ENCODE peak calls at places on chromosome 19, in eight cellular contexts. One of them, this sample, is unnamed.

GRCh38 chr19:10450853-10451609 is 30.7 kb downstream of the PDE4A start:
- DNase-seq in left ventricle myocardium inferior: no peak
- DNase-seq in AG09309: no peak
- DNase-seq in cardiac fibroblast: no peak
- DNase-seq in upper lobe of right lung: no peak
- DNase-seq in fibroblast of lung: no peak
- DNase-seq in astrocyte of the spinal cord: no peak
- DNase-seq in fibroblast of villous mesenchyme: no peak
- DNase-seq in this sample: no peak

GRCh38 chr19:29098863-29099481 is 114.0 kb downstream of the UQCRFS1 start:
- DNase-seq in upper lobe of right lung: peak; percentile 81
- DNase-seq in fibroblast of lung: peak; percentile 70
- DNase-seq in astrocyte of the spinal cord: no peak
- DNase-seq in cardiac fibroblast: peak; percentile 88
- DNase-seq in AG09309: peak; percentile 92
- DNase-seq in left ventricle myocardium inferior: peak; percentile 57
- DNase-seq in fibroblast of villous mesenchyme: peak; percentile 13
- DNase-seq in this sample: peak; percentile 68

GRCh38 chr19:11203194-11204075 is 6.1 kb upstream of the KANK2 start:
- DNase-seq in fibroblast of villous mesenchyme: peak; percentile 95
- DNase-seq in AG09309: peak; percentile 67
- DNase-seq in upper lobe of right lung: peak; percentile 82
- DNase-seq in fibroblast of lung: peak; percentile 97
- DNase-seq in cardiac fibroblast: peak; percentile 84
- DNase-seq in astrocyte of the spinal cord: peak; percentile 73
- DNase-seq in left ventricle myocardium inferior: peak; percentile 77
- DNase-seq in this sample: peak; percentile 51

GRCh38 chr19:1253514-1254080 is 5.2 kb downstream of the MIDN start:
- DNase-seq in cardiac fibroblast: no peak
- DNase-seq in AG09309: no peak
- DNase-seq in fibroblast of villous mesenchyme: no peak
- DNase-seq in fibroblast of lung: no peak
- DNase-seq in left ventricle myocardium inferior: no peak
- DNase-seq in upper lobe of right lung: peak; percentile 74
- DNase-seq in astrocyte of the spinal cord: no peak
- DNase-seq in this sample: no peak

GRCh38 chr19:19385900-19386339 is 19.6 kb upstream of the GATAD2A start:
- DNase-seq in fibroblast of villous mesenchyme: peak; percentile 58
- DNase-seq in upper lobe of right lung: no peak
- DNase-seq in AG09309: no peak
- DNase-seq in cardiac fibroblast: peak; percentile 42
- DNase-seq in fibroblast of lung: no peak
- DNase-seq in left ventricle myocardium inferior: no peak
- DNase-seq in astrocyte of the spinal cord: no peak
- DNase-seq in this sample: no peak

GRCh38 chr19:9857920-9858746 is 23.0 kb downstream of the PIN1 start:
- DNase-seq in fibroblast of lung: no peak
- DNase-seq in upper lobe of right lung: no peak
- DNase-seq in astrocyte of the spinal cord: no peak
- DNase-seq in AG09309: no peak
- DNase-seq in left ventricle myocardium inferior: no peak
- DNase-seq in fibroblast of villous mesenchyme: no peak
- DNase-seq in cardiac fibroblast: peak; percentile 7
- DNase-seq in this sample: no peak

GRCh38 chr19:10654610-10655456 is 687 bp downstream of the ILF3 start:
- DNase-seq in left ventricle myocardium inferior: peak; percentile 47
- DNase-seq in AG09309: no peak
- DNase-seq in astrocyte of the spinal cord: no peak
- DNase-seq in fibroblast of lung: no peak
- DNase-seq in cardiac fibroblast: peak; percentile 42
- DNase-seq in upper lobe of right lung: peak; percentile 80
- DNase-seq in fibroblast of villous mesenchyme: peak; percentile 32
- DNase-seq in this sample: no peak

GRCh38 chr19:49338023-49338677 is 2.9 kb downstream of the CD37 start:
- DNase-seq in upper lobe of right lung: peak; percentile 66
- DNase-seq in AG09309: no peak
- DNase-seq in fibroblast of lung: no peak
- DNase-seq in cardiac fibroblast: no peak
- DNase-seq in left ventricle myocardium inferior: no peak
- DNase-seq in fibroblast of villous mesenchyme: no peak
- DNase-seq in astrocyte of the spinal cord: no peak
- DNase-seq in this sample: no peak

GRCh38 chr19:58372311-58373133 is 8.3 kb downstream of the ZNF837 start:
- DNase-seq in cardiac fibroblast: no peak
- DNase-seq in fibroblast of lung: no peak
- DNase-seq in astrocyte of the spinal cord: no peak
- DNase-seq in AG09309: no peak
- DNase-seq in fibroblast of villous mesenchyme: no peak
- DNase-seq in upper lobe of right lung: no peak
- DNase-seq in left ventricle myocardium inferior: peak; percentile 44
- DNase-seq in this sample: no peak

GRCh38 chr19:1276620-1277007 is 1.3 kb downstream of the FAM174C start:
- DNase-seq in left ventricle myocardium inferior: no peak
- DNase-seq in upper lobe of right lung: no peak
- DNase-seq in astrocyte of the spinal cord: no peak
- DNase-seq in fibroblast of villous mesenchyme: no peak
- DNase-seq in cardiac fibroblast: no peak
- DNase-seq in fibroblast of lung: no peak
- DNase-seq in AG09309: no peak
- DNase-seq in this sample: no peak

GRCh38 chr19:15911599-15912237 is 13.8 kb upstream of the CYP4F2 start:
- DNase-seq in left ventricle myocardium inferior: no peak
- DNase-seq in fibroblast of lung: no peak
- DNase-seq in AG09309: no peak
- DNase-seq in upper lobe of right lung: no peak
- DNase-seq in astrocyte of the spinal cord: no peak
- DNase-seq in fibroblast of villous mesenchyme: no peak
- DNase-seq in cardiac fibroblast: no peak
- DNase-seq in this sample: no peak

GRCh38 chr19:52992109-52993004 is 21.4 kb upstream of the ERVV-1 start:
- DNase-seq in fibroblast of lung: no peak
- DNase-seq in AG09309: no peak
- DNase-seq in astrocyte of the spinal cord: peak; percentile 9
- DNase-seq in fibroblast of villous mesenchyme: peak; percentile 23
- DNase-seq in cardiac fibroblast: peak; percentile 7
- DNase-seq in upper lobe of right lung: peak; percentile 70
- DNase-seq in left ventricle myocardium inferior: peak; percentile 18
- DNase-seq in this sample: no peak

GRCh38 chr19:737591-738093 is 13.3 kb upstream of the MISP start:
- DNase-seq in upper lobe of right lung: no peak
- DNase-seq in AG09309: no peak
- DNase-seq in fibroblast of villous mesenchyme: no peak
- DNase-seq in cardiac fibroblast: peak; percentile 29
- DNase-seq in astrocyte of the spinal cord: no peak
- DNase-seq in left ventricle myocardium inferior: no peak
- DNase-seq in fibroblast of lung: peak; percentile 15
- DNase-seq in this sample: no peak

GRCh38 chr19:45630463-45630862 is 8.7 kb downstream of the EML2 start:
- DNase-seq in fibroblast of villous mesenchyme: peak; percentile 82
- DNase-seq in fibroblast of lung: peak; percentile 85
- DNase-seq in AG09309: peak; percentile 87
- DNase-seq in astrocyte of the spinal cord: peak; percentile 92
- DNase-seq in upper lobe of right lung: no peak
- DNase-seq in cardiac fibroblast: peak; percentile 97
- DNase-seq in left ventricle myocardium inferior: no peak
- DNase-seq in this sample: no peak

GRCh38 chr19:2858864-2859263 is 8.3 kb upstream of the ZNF556 start:
- DNase-seq in fibroblast of villous mesenchyme: no peak
- DNase-seq in left ventricle myocardium inferior: no peak
- DNase-seq in fibroblast of lung: no peak
- DNase-seq in upper lobe of right lung: no peak
- DNase-seq in cardiac fibroblast: no peak
- DNase-seq in AG09309: no peak
- DNase-seq in astrocyte of the spinal cord: no peak
- DNase-seq in this sample: no peak

GRCh38 chr19:49217382-49217781 is 59.8 kb downstream of the TRPM4 start:
- DNase-seq in AG09309: no peak
- DNase-seq in fibroblast of lung: peak; percentile 70
- DNase-seq in left ventricle myocardium inferior: peak; percentile 52
- DNase-seq in astrocyte of the spinal cord: no peak
- DNase-seq in upper lobe of right lung: no peak
- DNase-seq in fibroblast of villous mesenchyme: peak; percentile 54
- DNase-seq in cardiac fibroblast: peak; percentile 46
- DNase-seq in this sample: peak; percentile 53

GRCh38 chr19:43596842-43597461 is 557 bp downstream of the ZNF576 start:
- DNase-seq in left ventricle myocardium inferior: no peak
- DNase-seq in astrocyte of the spinal cord: no peak
- DNase-seq in upper lobe of right lung: no peak
- DNase-seq in fibroblast of villous mesenchyme: no peak
- DNase-seq in fibroblast of lung: no peak
- DNase-seq in AG09309: no peak
- DNase-seq in cardiac fibroblast: peak; percentile 5
- DNase-seq in this sample: no peak

GRCh38 chr19:35987571-35987896 is 7.5 kb upstream of the SDHAF1 start:
- DNase-seq in fibroblast of villous mesenchyme: no peak
- DNase-seq in cardiac fibroblast: no peak
- DNase-seq in left ventricle myocardium inferior: no peak
- DNase-seq in fibroblast of lung: no peak
- DNase-seq in astrocyte of the spinal cord: no peak
- DNase-seq in AG09309: no peak
- DNase-seq in upper lobe of right lung: no peak
- DNase-seq in this sample: no peak

GRCh38 chr19:45361608-45362007 is 8.8 kb downstream of the ERCC2 start:
- DNase-seq in left ventricle myocardium inferior: no peak
- DNase-seq in upper lobe of right lung: no peak
- DNase-seq in AG09309: no peak
- DNase-seq in fibroblast of lung: no peak
- DNase-seq in astrocyte of the spinal cord: no peak
- DNase-seq in cardiac fibroblast: no peak
- DNase-seq in fibroblast of villous mesenchyme: no peak
- DNase-seq in this sample: no peak

GRCh38 chr19:46533085-46534081 is 37.7 kb upstream of the PNMA8B start:
- DNase-seq in fibroblast of lung: no peak
- DNase-seq in astrocyte of the spinal cord: no peak
- DNase-seq in upper lobe of right lung: peak; percentile 53
- DNase-seq in left ventricle myocardium inferior: no peak
- DNase-seq in fibroblast of villous mesenchyme: no peak
- DNase-seq in cardiac fibroblast: no peak
- DNase-seq in AG09309: no peak
- DNase-seq in this sample: no peak

GRCh38 chr19:2053601-2054389 is 2.8 kb upstream of the MKNK2 start:
- DNase-seq in AG09309: no peak
- DNase-seq in upper lobe of right lung: peak; percentile 84
- DNase-seq in fibroblast of villous mesenchyme: peak; percentile 92
- DNase-seq in astrocyte of the spinal cord: no peak
- DNase-seq in fibroblast of lung: peak; percentile 96
- DNase-seq in left ventricle myocardium inferior: peak; percentile 86
- DNase-seq in cardiac fibroblast: peak; percentile 70
- DNase-seq in this sample: peak; percentile 53

GRCh38 chr19:872266-872951 is 12.9 kb downstream of the CFD start:
- DNase-seq in upper lobe of right lung: peak; percentile 87
- DNase-seq in cardiac fibroblast: peak; percentile 47
- DNase-seq in AG09309: no peak
- DNase-seq in fibroblast of villous mesenchyme: peak; percentile 93
- DNase-seq in fibroblast of lung: peak; percentile 75
- DNase-seq in astrocyte of the spinal cord: peak; percentile 34
- DNase-seq in left ventricle myocardium inferior: peak; percentile 75
- DNase-seq in this sample: no peak

GRCh38 chr19:13507053-13507611 is 853 bp upstream of the CACNA1A start:
- DNase-seq in upper lobe of right lung: no peak
- DNase-seq in left ventricle myocardium inferior: no peak
- DNase-seq in fibroblast of lung: no peak
- DNase-seq in astrocyte of the spinal cord: no peak
- DNase-seq in fibroblast of villous mesenchyme: no peak
- DNase-seq in cardiac fibroblast: peak; percentile 28
- DNase-seq in AG09309: no peak
- DNase-seq in this sample: no peak

GRCh38 chr19:33734913-33735312 is 61.8 kb upstream of the KCTD15 start:
- DNase-seq in AG09309: no peak
- DNase-seq in astrocyte of the spinal cord: no peak
- DNase-seq in left ventricle myocardium inferior: no peak
- DNase-seq in upper lobe of right lung: peak; percentile 39
- DNase-seq in fibroblast of villous mesenchyme: no peak
- DNase-seq in cardiac fibroblast: no peak
- DNase-seq in fibroblast of lung: no peak
- DNase-seq in this sample: no peak

GRCh38 chr19:27675771-27676170 is 1537.2 kb downstream of the UQCRFS1 start:
- DNase-seq in cardiac fibroblast: no peak
- DNase-seq in left ventricle myocardium inferior: no peak
- DNase-seq in AG09309: no peak
- DNase-seq in upper lobe of right lung: no peak
- DNase-seq in astrocyte of the spinal cord: no peak
- DNase-seq in fibroblast of villous mesenchyme: no peak
- DNase-seq in fibroblast of lung: no peak
- DNase-seq in this sample: no peak
- TF ChIP-seq CTCF in cardiac fibroblast: no peak
- TF ChIP-seq CTCF in left ventricle myocardium inferior: no peak
- TF ChIP-seq CTCF in AG09309: no peak
- TF ChIP-seq CTCF in upper lobe of right lung: no peak
- TF ChIP-seq CTCF in astrocyte of the spinal cord: no peak
- TF ChIP-seq CTCF in fibroblast of villous mesenchyme: no peak
- TF ChIP-seq CTCF in fibroblast of lung: no peak
- TF ChIP-seq CTCF in this sample: no peak

DNA sequence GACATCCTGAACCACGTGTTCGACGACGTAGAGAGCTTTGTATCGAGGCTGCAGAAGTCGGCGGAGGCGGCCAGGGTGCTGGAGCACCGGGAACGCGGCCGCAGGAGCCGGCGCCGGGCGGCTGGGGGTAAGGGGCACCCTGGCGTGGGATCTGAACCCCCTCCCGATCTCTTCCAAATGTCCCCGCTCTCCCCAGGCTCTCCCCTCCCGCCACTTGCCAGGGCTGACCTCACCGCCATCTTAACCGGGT is 6.0 kb downstream of the EPS8L1 start:
- DNase-seq in fibroblast of villous mesenchyme: no peak
- DNase-seq in AG09309: no peak
- DNase-seq in left ventricle myocardium inferior: no peak
- DNase-seq in upper lobe of right lung: no peak
- DNase-seq in astrocyte of the spinal cord: no peak
- DNase-seq in fibroblast of lung: no peak
- DNase-seq in cardiac fibroblast: no peak
- DNase-seq in this sample: no peak
- H3K4me3 ChIP-seq in fibroblast of villous mesenchyme: peak overlapping the region; percentile 68
- H3K4me3 ChIP-seq in AG09309: no peak overlapping the region
- H3K4me3 ChIP-seq in left ventricle myocardium inferior: peak overlapping the region; percentile 64
- H3K4me3 ChIP-seq in upper lobe of right lung: peak overlapping the region; percentile 61
- H3K4me3 ChIP-seq in astrocyte of the spinal cord: no peak overlapping the region
- H3K4me3 ChIP-seq in fibroblast of lung: no peak overlapping the region
- H3K4me3 ChIP-seq in cardiac fibroblast: no peak overlapping the region
- H3K4me3 ChIP-seq in this sample: peak overlapping the region; percentile 52

DNA sequence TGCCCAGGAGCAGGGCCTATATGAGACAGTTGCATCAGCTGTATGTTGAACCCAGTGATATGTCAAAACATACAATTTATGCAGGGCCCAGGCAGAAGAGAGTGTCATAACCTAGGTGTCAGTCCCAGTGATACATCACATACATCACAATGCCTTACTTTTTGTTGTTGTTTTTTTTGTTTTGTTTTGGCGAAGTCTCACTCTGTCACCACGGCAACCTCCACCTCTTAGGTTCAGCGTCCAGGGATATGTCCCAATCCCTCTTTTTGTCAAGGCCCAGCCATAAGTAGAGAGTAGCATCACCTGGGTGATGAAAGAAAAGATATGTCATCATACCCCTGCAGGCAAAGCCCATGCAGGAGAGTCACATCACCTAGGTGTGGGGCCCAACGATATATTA is 56.8 kb upstream of the ZNF730 start:
- DNase-seq in fibroblast of villous mesenchyme: no peak
- DNase-seq in fibroblast of lung: no peak
- DNase-seq in astrocyte of the spinal cord: no peak
- DNase-seq in upper lobe of right lung: no peak
- DNase-seq in AG09309: no peak
- DNase-seq in cardiac fibroblast: no peak
- DNase-seq in left ventricle myocardium inferior: no peak
- DNase-seq in this sample: no peak
- TF ChIP-seq CTCF in fibroblast of villous mesenchyme: no peak
- TF ChIP-seq CTCF in fibroblast of lung: no peak
- TF ChIP-seq CTCF in astrocyte of the spinal cord: no peak
- TF ChIP-seq CTCF in upper lobe of right lung: no peak
- TF ChIP-seq CTCF in AG09309: no peak
- TF ChIP-seq CTCF in cardiac fibroblast: no peak
- TF ChIP-seq CTCF in left ventricle myocardium inferior: no peak
- TF ChIP-seq CTCF in this sample: no peak

GRCh38 chr19:50554212-50554611 is 14.0 kb downstream of the LRRC4B start:
- DNase-seq in left ventricle myocardium inferior: no peak
- DNase-seq in cardiac fibroblast: no peak
- DNase-seq in AG09309: no peak
- DNase-seq in upper lobe of right lung: no peak
- DNase-seq in fibroblast of lung: no peak
- DNase-seq in fibroblast of villous mesenchyme: no peak
- DNase-seq in astrocyte of the spinal cord: no peak
- DNase-seq in this sample: no peak
- H3K4me3 ChIP-seq in left ventricle myocardium inferior: no peak overlapping the region
- H3K4me3 ChIP-seq in cardiac fibroblast: no peak overlapping the region
- H3K4me3 ChIP-seq in AG09309: no peak overlapping the region
- H3K4me3 ChIP-seq in upper lobe of right lung: no peak overlapping the region
- H3K4me3 ChIP-seq in fibroblast of lung: no peak overlapping the region
- H3K4me3 ChIP-seq in fibroblast of villous mesenchyme: no peak overlapping the region
- H3K4me3 ChIP-seq in astrocyte of the spinal cord: no peak overlapping the region
- H3K4me3 ChIP-seq in this sample: no peak overlapping the region